ENCODE peak calls at places on chromosomes 4 and X, in five cellular contexts. Q is K562, N is A549, F is adrenal gland, Y is PC-3. X is an unnamed sample.

GRCh38 chr4:93394488-93395185 is 433.9 kb upstream of the ATOH1 start:
- DNase-seq in Q (no peak), N (no peak), F (no peak), Y (peak; percentile 30), X (no peak)

GRCh38 chrX:134513091-134513490 is 53.1 kb downstream of the HPRT1 start:
- DNase-seq in Q (no peak), N (no peak), F (no peak), Y (peak; percentile 42), X (no peak)

GRCh38 chr4:1985287-1985686 is 23.5 kb downstream of the NELFA start:
- DNase-seq in Q (no peak), N (no peak), F (no peak), Y (no peak), X (no peak)

GRCh38 chr4:7911044-7911578 is 28.6 kb downstream of the AFAP1 start:
- DNase-seq in Q (no peak), N (no peak), F (peak; percentile 13), Y (no peak), X (no peak)

GRCh38 chr4:101299021-101299420 is 48.3 kb downstream of the PPP3CA start:
- DNase-seq in Q (no peak), N (no peak), F (no peak), Y (no peak), X (no peak)

GRCh38 chrX:129759576-129760061 is 20.1 kb upstream of the SASH3 start:
- DNase-seq in Q (peak; percentile 62), N (no peak), F (peak; percentile 40), Y (peak; percentile 55), X (no peak)

GRCh38 chr4:156774422-156774821 is 197.2 kb downstream of the PDGFC start:
- DNase-seq in Q (no peak), N (no peak), F (peak; percentile 48), Y (peak; percentile 56), X (no peak)

GRCh38 chr4:142130636-142131035 is 494.3 kb downstream of the IL15 start:
- DNase-seq in Q (no peak), N (no peak), F (no peak), Y (no peak), X (no peak)

GRCh38 chr4:137312257-137312656 is 220.0 kb downstream of the PCDH18 start:
- DNase-seq in Q (no peak), N (no peak), F (no peak), Y (peak; percentile 26), X (no peak)

GRCh38 chr4:161702287-161702686 is 461.5 kb downstream of the FSTL5 start:
- DNase-seq in Q (no peak), N (no peak), F (no peak), Y (peak; percentile 16), X (no peak)
- TF ChIP-seq CTCF in Q (no peak), N (no peak), F (no peak), Y (peak; percentile 51), X (no peak)

GRCh38 chr4:153464068-153464467 is 2.1 kb upstream of the TMEM131L start:
- DNase-seq in Q (peak; percentile 90), N (no peak), F (no peak), Y (peak; percentile 12), X (no peak)
- TF ChIP-seq CTCF in Q (no peak), N (no peak), F (no peak), Y (no peak), X (no peak)

GRCh38 chrX:47618923-47619485 is 653 bp downstream of the SYN1 start:
- DNase-seq in Q (no peak), N (no peak), F (no peak), Y (no peak), X (no peak)
- TF ChIP-seq CTCF in Q (no peak), N (no peak), F (no peak), Y (no peak), X (no peak)

DNA sequence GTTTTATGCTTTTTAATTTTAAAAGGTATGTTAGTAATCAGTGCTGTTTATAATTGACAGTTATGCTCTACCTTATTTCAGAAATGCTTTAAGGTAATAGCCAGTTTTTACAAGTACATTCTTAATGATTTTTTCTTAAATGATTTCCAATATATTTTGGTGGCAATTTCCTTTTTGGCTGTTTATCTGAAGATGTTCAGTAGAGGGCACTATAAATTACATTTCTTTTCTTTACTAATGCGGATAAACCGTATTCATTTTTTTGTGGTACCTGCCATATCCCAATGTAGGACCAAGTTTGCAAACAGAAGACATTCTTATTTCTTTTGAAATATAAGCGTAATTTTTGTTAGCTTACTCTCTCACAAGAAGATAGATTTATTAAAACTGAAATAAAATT is 65.4 kb downstream of the CCKAR start:
- DNase-seq in Q (no peak), N (no peak), F (no peak), Y (no peak), X (no peak)
- TF ChIP-seq CTCF in Q (no peak), N (no peak), F (no peak), Y (peak; percentile 52), X (peak; percentile 25)

DNA sequence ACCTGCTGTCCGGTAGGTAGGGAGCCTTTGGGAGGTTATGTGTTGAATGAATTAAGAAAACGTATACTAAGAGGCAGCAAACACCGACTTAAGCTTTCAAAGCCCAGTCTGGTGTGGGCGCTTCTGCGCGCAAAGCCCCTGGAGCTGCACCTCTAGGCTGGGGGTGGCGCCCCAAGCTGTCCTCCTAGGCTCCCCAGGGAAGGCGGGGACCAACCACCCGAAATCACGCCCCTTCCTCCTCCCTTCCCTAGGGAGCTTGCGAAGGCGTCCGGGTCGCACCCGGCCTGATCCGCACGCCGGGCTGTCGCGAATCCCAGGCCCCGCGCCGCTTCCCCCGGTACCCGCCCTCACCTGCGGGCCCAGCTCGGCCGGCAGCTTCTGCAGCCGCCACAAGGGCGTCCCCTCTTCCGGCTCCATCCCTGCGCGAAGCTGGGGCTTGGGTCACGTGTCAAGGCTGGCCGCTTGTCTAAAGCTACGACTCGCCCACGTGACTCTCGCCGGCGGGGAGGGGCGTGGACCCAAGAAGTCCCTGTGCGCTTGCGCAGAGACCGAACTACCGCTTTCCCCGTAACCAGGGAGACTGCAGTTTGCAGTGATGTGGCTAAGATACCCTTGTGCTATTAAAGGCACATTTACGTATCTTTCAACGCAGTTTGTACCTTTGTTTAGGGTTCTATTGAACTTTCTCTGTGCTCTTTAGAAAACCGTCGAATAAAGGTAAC is at the start of gene COMMD8:
- DNase-seq in Q (peak; percentile 96), N (peak; percentile 77), F (peak; percentile 98), Y (peak; percentile 82), X (peak; percentile 38)
- TF ChIP-seq CTCF in Q (no peak), N (no peak), F (peak; percentile 54), Y (no peak), X (no peak)

GRCh38 chr4:159764343-159764952 is 661.6 kb downstream of the RAPGEF2 start:
- DNase-seq in Q (peak; percentile 8), N (peak; percentile 8), F (peak; percentile 37), Y (peak; percentile 64), X (no peak)
- TF ChIP-seq CTCF in Q (peak; percentile 12), N (peak; percentile 51), F (peak; percentile 50), Y (peak; percentile 68), X (peak; percentile 69)

GRCh38 chrX:68711845-68712244 is 64.4 kb downstream of the STARD8 start:
- DNase-seq in Q (no peak), N (no peak), F (no peak), Y (no peak), X (no peak)

GRCh38 chrX:68708503-68709290 is 61.2 kb downstream of the STARD8 start:
- DNase-seq in Q (no peak), N (no peak), F (no peak), Y (no peak), X (no peak)

GRCh38 chrX:68705986-68706385 is 58.5 kb downstream of the STARD8 start:
- DNase-seq in Q (no peak), N (no peak), F (no peak), Y (no peak), X (no peak)

GRCh38 chrX:68714856-68715255 is 67.4 kb downstream of the STARD8 start:
- DNase-seq in Q (no peak), N (no peak), F (no peak), Y (no peak), X (no peak)

DNA sequence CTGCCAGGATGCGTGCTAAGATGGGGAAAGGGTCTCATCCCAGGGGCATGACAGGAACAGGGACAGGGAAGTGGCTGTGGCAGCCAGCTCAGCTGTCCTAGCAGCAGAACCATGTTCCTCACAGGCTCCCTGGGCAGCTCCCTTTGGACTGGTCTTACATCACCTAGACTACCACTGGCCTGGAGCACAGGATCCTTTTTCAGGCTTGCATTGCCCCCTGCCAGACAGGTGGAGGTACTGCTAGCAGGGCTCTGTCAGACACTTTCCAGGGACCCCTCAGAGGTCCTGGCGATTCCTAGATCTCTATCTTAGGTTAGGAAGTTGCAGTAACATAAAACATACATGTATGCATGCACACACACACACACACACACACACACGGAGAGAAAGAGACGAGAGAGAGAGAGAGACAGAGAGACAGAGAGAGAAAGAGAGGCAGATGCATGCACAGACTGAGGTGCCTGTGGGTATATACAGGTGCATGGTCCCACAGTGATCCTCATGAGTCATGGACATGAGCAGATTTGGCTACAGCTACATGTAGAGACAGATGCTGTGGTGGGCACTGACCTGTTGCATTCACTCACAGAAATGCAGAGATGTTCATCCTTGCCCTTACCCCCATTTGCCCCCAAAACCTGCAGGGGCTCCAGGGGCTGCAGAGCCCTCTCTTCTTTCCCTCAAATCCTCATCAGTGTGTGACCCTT is 63.6 kb downstream of the STARD8 start:
- DNase-seq in Q (peak; percentile 41), N (peak; percentile 73), F (peak; percentile 49), Y (peak; percentile 65), X (no peak)
- TF ChIP-seq CTCF in Q (peak; percentile 66), N (peak; percentile 54), F (peak; percentile 56), Y (peak; percentile 77), X (peak; percentile 54)

GRCh38 chr4:182916483-182917181 is 554 bp downstream of the DCTD start:
- DNase-seq in Q (peak; percentile 57), N (peak; percentile 20), F (peak; percentile 73), Y (peak; percentile 38), X (no peak)

GRCh38 chr4:182914357-182914756 is 2.8 kb downstream of the DCTD start:
- DNase-seq in Q (no peak), N (no peak), F (no peak), Y (no peak), X (no peak)

GRCh38 chr4:182918791-182919302 is 1.7 kb upstream of the DCTD start:
- DNase-seq in Q (no peak), N (no peak), F (no peak), Y (no peak), X (no peak)

GRCh38 chr4:182918044-182918607 is 940 bp upstream of the DCTD start:
- DNase-seq in Q (no peak), N (no peak), F (no peak), Y (no peak), X (no peak)

DNA sequence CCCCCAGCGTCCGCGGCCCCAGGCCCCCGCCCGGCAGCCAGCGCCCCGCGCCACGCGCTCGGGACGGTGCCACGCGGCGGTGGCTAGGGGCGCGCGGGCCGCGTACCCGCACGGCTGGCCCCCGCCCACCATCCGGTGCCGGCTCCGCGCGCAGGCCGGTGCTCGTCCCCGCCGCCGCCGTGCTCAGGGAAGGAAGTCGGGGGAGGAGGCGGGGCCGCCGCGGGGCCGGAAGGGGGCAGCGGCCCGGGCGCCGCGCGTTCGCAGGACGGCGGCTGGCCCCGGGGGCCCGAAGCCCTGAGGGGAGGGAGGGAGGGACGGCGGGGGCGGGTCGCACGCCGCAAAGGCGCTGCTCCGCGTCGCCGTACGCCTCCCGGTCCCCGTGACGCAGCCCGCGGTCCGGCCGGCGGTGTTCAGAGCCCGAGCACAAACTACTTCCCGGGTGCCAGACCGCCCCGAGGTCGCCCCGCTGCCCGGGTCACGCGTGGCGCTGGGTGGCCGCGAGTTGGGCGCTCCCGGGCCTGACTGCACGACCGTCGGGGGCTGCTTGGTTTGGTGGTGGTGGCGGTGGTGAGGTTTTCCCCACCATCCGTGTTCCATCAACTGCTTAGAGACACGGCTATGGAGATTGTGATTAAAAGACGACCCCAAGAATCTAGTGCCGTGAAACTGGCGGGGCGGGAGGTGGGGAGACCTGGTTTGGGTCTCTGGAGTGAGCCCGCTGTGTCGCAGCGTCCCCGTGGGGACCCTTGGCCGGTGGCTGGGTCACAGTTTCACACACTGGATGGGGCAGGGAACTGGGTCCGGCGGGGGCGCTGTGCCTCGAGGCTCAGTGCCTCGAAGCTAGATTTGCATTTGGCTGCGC is at the start of gene DCTD:
- DNase-seq in Q (peak; percentile 83), N (no peak), F (peak; percentile 75), Y (peak; percentile 62), X (no peak)
- TF ChIP-seq CTCF in Q (peak; percentile 59), N (peak; percentile 35), F (no peak), Y (peak; percentile 54), X (peak; percentile 38)

X was measured in D721Med.